ENCODE peak calls at places on chromosomes 16 and 17, in five cellular contexts. One of them, this sample, is unnamed.

GRCh38 chr16:23434380-23434779 is 18.6 kb downstream of the COG7 start:
- DNase-seq in heart left ventricle: no peak
- DNase-seq in cardiac muscle cell: peak
- DNase-seq in aorta: no peak
- DNase-seq in naive thymus-derived CD4-positive, alpha-beta T cell: peak
- DNase-seq in this sample: peak

GRCh38 chr17:70552230-70552981 is 383.1 kb downstream of the KCNJ2 start:
- DNase-seq in naive thymus-derived CD4-positive, alpha-beta T cell: no peak
- DNase-seq in cardiac muscle cell: peak
- DNase-seq in heart left ventricle: no peak
- DNase-seq in aorta: no peak
- DNase-seq in this sample: peak

GRCh38 chr17:64103751-64104364 is 26.1 kb downstream of the ERN1 start:
- DNase-seq in naive thymus-derived CD4-positive, alpha-beta T cell: no peak
- DNase-seq in aorta: no peak
- DNase-seq in heart left ventricle: no peak
- DNase-seq in cardiac muscle cell: no peak
- DNase-seq in this sample: peak

GRCh38 chr16:54792811-54793210 is 137.9 kb upstream of the IRX5 start:
- DNase-seq in cardiac muscle cell: no peak
- DNase-seq in aorta: no peak
- DNase-seq in heart left ventricle: no peak
- DNase-seq in naive thymus-derived CD4-positive, alpha-beta T cell: no peak
- DNase-seq in this sample: no peak

GRCh38 chr16:6483634-6484033 is 849.0 kb upstream of the RBFOX1 start:
- DNase-seq in aorta: no peak
- DNase-seq in heart left ventricle: no peak
- DNase-seq in cardiac muscle cell: peak
- DNase-seq in naive thymus-derived CD4-positive, alpha-beta T cell: no peak
- DNase-seq in this sample: no peak

GRCh38 chr17:34306466-34306865 is 12.8 kb upstream of the CCL8 start:
- DNase-seq in aorta: no peak
- DNase-seq in cardiac muscle cell: peak
- DNase-seq in heart left ventricle: no peak
- DNase-seq in naive thymus-derived CD4-positive, alpha-beta T cell: no peak
- DNase-seq in this sample: no peak

GRCh38 chr17:78806451-78806850 is 24.4 kb upstream of the CYTH1 start:
- DNase-seq in naive thymus-derived CD4-positive, alpha-beta T cell: no peak
- DNase-seq in cardiac muscle cell: no peak
- DNase-seq in heart left ventricle: no peak
- DNase-seq in aorta: peak
- DNase-seq in this sample: no peak

GRCh38 chr16:53429221-53429943 is 4.9 kb upstream of the RBL2 start:
- DNase-seq in naive thymus-derived CD4-positive, alpha-beta T cell: no peak
- DNase-seq in cardiac muscle cell: no peak
- DNase-seq in heart left ventricle: no peak
- DNase-seq in aorta: no peak
- DNase-seq in this sample: no peak

GRCh38 chr17:64736804-64737492 is 74.8 kb upstream of the SMURF2 start:
- DNase-seq in heart left ventricle: no peak
- DNase-seq in cardiac muscle cell: no peak
- DNase-seq in aorta: no peak
- DNase-seq in naive thymus-derived CD4-positive, alpha-beta T cell: no peak
- DNase-seq in this sample: no peak

GRCh38 chr17:77786740-77787505 is 171.6 kb upstream of the TNRC6C start:
- DNase-seq in heart left ventricle: peak
- DNase-seq in naive thymus-derived CD4-positive, alpha-beta T cell: no peak
- DNase-seq in cardiac muscle cell: no peak
- DNase-seq in aorta: no peak
- DNase-seq in this sample: no peak

GRCh38 chr16:61128545-61129323 is 907.5 kb downstream of the CDH8 start:
- DNase-seq in aorta: no peak
- DNase-seq in heart left ventricle: no peak
- DNase-seq in naive thymus-derived CD4-positive, alpha-beta T cell: no peak
- DNase-seq in cardiac muscle cell: no peak
- DNase-seq in this sample: no peak

GRCh38 chr17:77704048-77704815 is 254.3 kb upstream of the TNRC6C start:
- DNase-seq in aorta: no peak
- DNase-seq in heart left ventricle: no peak
- DNase-seq in cardiac muscle cell: no peak
- DNase-seq in naive thymus-derived CD4-positive, alpha-beta T cell: no peak
- DNase-seq in this sample: no peak

GRCh38 chr17:15659663-15660062 is 24.4 kb downstream of the TRIM16 start:
- DNase-seq in heart left ventricle: peak
- DNase-seq in naive thymus-derived CD4-positive, alpha-beta T cell: no peak
- DNase-seq in cardiac muscle cell: peak
- DNase-seq in aorta: no peak
- DNase-seq in this sample: no peak

GRCh38 chr17:75853410-75853809 is 1.7 kb downstream of the WBP2 start:
- DNase-seq in cardiac muscle cell: no peak
- DNase-seq in aorta: no peak
- DNase-seq in heart left ventricle: no peak
- DNase-seq in naive thymus-derived CD4-positive, alpha-beta T cell: no peak
- DNase-seq in this sample: no peak

GRCh38 chr16:24217456-24217855 is 38.7 kb upstream of the CACNG3 start:
- DNase-seq in aorta: no peak
- DNase-seq in naive thymus-derived CD4-positive, alpha-beta T cell: no peak
- DNase-seq in cardiac muscle cell: no peak
- DNase-seq in heart left ventricle: no peak
- DNase-seq in this sample: no peak

GRCh38 chr16:74291577-74292208 is 4.9 kb upstream of the PSMD7 start:
- DNase-seq in cardiac muscle cell: no peak
- DNase-seq in naive thymus-derived CD4-positive, alpha-beta T cell: no peak
- DNase-seq in heart left ventricle: no peak
- DNase-seq in aorta: no peak
- DNase-seq in this sample: no peak

GRCh38 chr17:35372846-35373531 is 432 bp downstream of the SLFN11 start:
- DNase-seq in cardiac muscle cell: no peak
- DNase-seq in heart left ventricle: peak
- DNase-seq in naive thymus-derived CD4-positive, alpha-beta T cell: no peak
- DNase-seq in aorta: no peak
- DNase-seq in this sample: no peak

GRCh38 chr16:4883501-4883900 is 36.2 kb downstream of the UBN1 start:
- DNase-seq in naive thymus-derived CD4-positive, alpha-beta T cell: no peak
- DNase-seq in heart left ventricle: no peak
- DNase-seq in cardiac muscle cell: no peak
- DNase-seq in aorta: no peak
- DNase-seq in this sample: no peak

GRCh38 chr17:47778184-47778635 is 43.4 kb downstream of the OSBPL7 start:
- DNase-seq in naive thymus-derived CD4-positive, alpha-beta T cell: no peak
- DNase-seq in aorta: no peak
- DNase-seq in heart left ventricle: no peak
- DNase-seq in cardiac muscle cell: no peak
- DNase-seq in this sample: no peak

GRCh38 chr16:56758930-56759329 is 29.0 kb downstream of the NUP93 start:
- DNase-seq in aorta: no peak
- DNase-seq in cardiac muscle cell: no peak
- DNase-seq in naive thymus-derived CD4-positive, alpha-beta T cell: no peak
- DNase-seq in heart left ventricle: no peak
- DNase-seq in this sample: no peak

GRCh38 chr17:76982408-76983074 is 114.3 kb downstream of the MGAT5B start:
- DNase-seq in aorta: no peak
- DNase-seq in heart left ventricle: no peak
- DNase-seq in cardiac muscle cell: no peak
- DNase-seq in naive thymus-derived CD4-positive, alpha-beta T cell: no peak
- DNase-seq in this sample: no peak

GRCh38 chr16:69706256-69706974 is 19.9 kb downstream of the NQO1 start:
- DNase-seq in aorta: no peak
- DNase-seq in heart left ventricle: no peak
- DNase-seq in naive thymus-derived CD4-positive, alpha-beta T cell: no peak
- DNase-seq in cardiac muscle cell: no peak
- DNase-seq in this sample: no peak

GRCh38 chr17:80761421-80761871 is 216.8 kb downstream of the RPTOR start:
- DNase-seq in heart left ventricle: no peak
- DNase-seq in cardiac muscle cell: no peak
- DNase-seq in aorta: no peak
- DNase-seq in naive thymus-derived CD4-positive, alpha-beta T cell: no peak
- DNase-seq in this sample: no peak

GRCh38 chr16:23072769-23073549 is 76.3 kb downstream of the USP31 start:
- DNase-seq in aorta: no peak
- DNase-seq in naive thymus-derived CD4-positive, alpha-beta T cell: no peak
- DNase-seq in cardiac muscle cell: no peak
- DNase-seq in heart left ventricle: no peak
- DNase-seq in this sample: no peak

DNA sequence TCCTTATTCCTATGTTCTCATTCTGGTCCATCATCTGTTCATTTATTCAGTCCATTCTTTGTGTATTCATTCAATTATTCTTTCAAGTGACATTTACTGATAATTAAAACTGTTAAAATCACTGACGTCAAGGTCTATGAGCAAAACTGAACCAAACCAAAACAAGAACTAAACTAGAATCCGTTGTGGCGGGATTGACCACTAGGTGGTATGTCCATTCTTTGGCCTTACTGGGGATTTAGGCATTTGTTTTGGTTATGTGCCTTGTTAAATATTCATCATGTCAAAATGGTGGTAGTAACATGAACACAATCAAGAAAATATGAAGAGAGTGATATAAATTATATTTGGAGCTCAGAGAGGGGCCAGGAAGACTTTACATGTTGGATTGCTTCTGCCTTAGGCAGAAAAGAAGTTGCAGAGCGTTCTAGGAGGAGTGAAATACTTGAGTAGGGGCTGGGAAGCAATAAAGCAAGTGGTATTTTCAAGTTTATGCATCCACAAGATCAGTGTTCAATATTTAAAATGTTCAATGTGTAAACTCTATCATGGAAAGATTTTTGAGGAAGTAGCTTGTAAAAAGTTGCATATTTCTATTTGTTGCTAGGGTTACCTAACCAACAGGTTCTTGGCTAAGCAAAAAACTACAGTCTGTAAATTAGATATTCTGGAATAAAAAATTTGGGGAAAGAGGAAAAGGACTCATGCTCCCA is 129.0 kb downstream of the CDH13 start:
- DNase-seq in naive thymus-derived CD4-positive, alpha-beta T cell: no peak
- DNase-seq in heart left ventricle: no peak
- DNase-seq in cardiac muscle cell: peak
- DNase-seq in aorta: no peak
- DNase-seq in this sample: no peak
- H3K27ac ChIP-seq in naive thymus-derived CD4-positive, alpha-beta T cell: no peak
- H3K27ac ChIP-seq in heart left ventricle: peak
- H3K27ac ChIP-seq in cardiac muscle cell: no peak
- H3K27ac ChIP-seq in aorta: peak
- H3K27ac ChIP-seq in this sample: no peak

GRCh38 chr17:58643147-58643546 is 48.7 kb downstream of the TEX14 start:
- DNase-seq in naive thymus-derived CD4-positive, alpha-beta T cell: no peak
- DNase-seq in heart left ventricle: no peak
- DNase-seq in aorta: no peak
- DNase-seq in cardiac muscle cell: no peak
- DNase-seq in this sample: no peak
- H3K27ac ChIP-seq in naive thymus-derived CD4-positive, alpha-beta T cell: no peak
- H3K27ac ChIP-seq in heart left ventricle: no peak
- H3K27ac ChIP-seq in aorta: no peak
- H3K27ac ChIP-seq in cardiac muscle cell: no peak
- H3K27ac ChIP-seq in this sample: no peak

GRCh38 chr17:17795946-17796786 is 40.6 kb downstream of the SREBF1 start:
- DNase-seq in cardiac muscle cell: no peak
- DNase-seq in heart left ventricle: no peak
- DNase-seq in naive thymus-derived CD4-positive, alpha-beta T cell: no peak
- DNase-seq in aorta: no peak
- DNase-seq in this sample: no peak

GRCh38 chr17:17793378-17794214 is 43.2 kb downstream of the SREBF1 start:
- DNase-seq in heart left ventricle: peak
- DNase-seq in cardiac muscle cell: no peak
- DNase-seq in aorta: no peak
- DNase-seq in naive thymus-derived CD4-positive, alpha-beta T cell: no peak
- DNase-seq in this sample: no peak

GRCh38 chr17:17795296-17795695 is 41.5 kb downstream of the SREBF1 start:
- DNase-seq in aorta: no peak
- DNase-seq in heart left ventricle: no peak
- DNase-seq in cardiac muscle cell: no peak
- DNase-seq in naive thymus-derived CD4-positive, alpha-beta T cell: no peak
- DNase-seq in this sample: no peak

GRCh38 chr17:17792551-17793377 is 44.0 kb downstream of the SREBF1 start:
- DNase-seq in heart left ventricle: peak
- DNase-seq in aorta: no peak
- DNase-seq in naive thymus-derived CD4-positive, alpha-beta T cell: no peak
- DNase-seq in cardiac muscle cell: no peak
- DNase-seq in this sample: no peak

DNA sequence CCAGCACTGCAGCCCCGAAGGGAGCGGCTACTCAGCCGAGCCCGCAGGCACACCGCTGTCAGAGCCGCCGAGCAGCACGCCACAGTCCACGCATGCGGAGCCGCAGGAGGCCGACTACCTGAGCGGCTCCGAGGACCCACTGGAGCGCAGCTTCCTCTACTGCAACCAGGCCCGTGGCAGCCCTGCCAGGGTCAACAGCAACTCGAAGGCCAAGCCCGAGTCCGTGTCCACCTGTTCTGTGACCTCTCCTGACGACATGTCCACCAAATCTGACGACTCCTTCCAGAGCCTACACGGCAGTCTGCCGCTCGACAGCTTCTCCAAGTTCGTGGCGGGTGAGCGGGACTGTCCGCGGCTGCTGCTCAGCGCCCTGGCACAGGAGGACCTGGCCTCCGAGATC is 42.4 kb downstream of the SREBF1 start:
- DNase-seq in cardiac muscle cell: no peak
- DNase-seq in naive thymus-derived CD4-positive, alpha-beta T cell: no peak
- DNase-seq in heart left ventricle: no peak
- DNase-seq in aorta: no peak
- DNase-seq in this sample: no peak
- H3K27ac ChIP-seq in cardiac muscle cell: no peak
- H3K27ac ChIP-seq in naive thymus-derived CD4-positive, alpha-beta T cell: no peak
- H3K27ac ChIP-seq in heart left ventricle: no peak
- H3K27ac ChIP-seq in aorta: no peak
- H3K27ac ChIP-seq in this sample: no peak

GRCh38 chr16:85524365-85524629 is 88.8 kb upstream of the GSE1 start:
- DNase-seq in aorta: no peak
- DNase-seq in naive thymus-derived CD4-positive, alpha-beta T cell: no peak
- DNase-seq in heart left ventricle: no peak
- DNase-seq in cardiac muscle cell: no peak
- DNase-seq in this sample: no peak
- H3K27ac ChIP-seq in aorta: no peak
- H3K27ac ChIP-seq in naive thymus-derived CD4-positive, alpha-beta T cell: no peak
- H3K27ac ChIP-seq in heart left ventricle: no peak
- H3K27ac ChIP-seq in cardiac muscle cell: no peak
- H3K27ac ChIP-seq in this sample: no peak

DNA sequence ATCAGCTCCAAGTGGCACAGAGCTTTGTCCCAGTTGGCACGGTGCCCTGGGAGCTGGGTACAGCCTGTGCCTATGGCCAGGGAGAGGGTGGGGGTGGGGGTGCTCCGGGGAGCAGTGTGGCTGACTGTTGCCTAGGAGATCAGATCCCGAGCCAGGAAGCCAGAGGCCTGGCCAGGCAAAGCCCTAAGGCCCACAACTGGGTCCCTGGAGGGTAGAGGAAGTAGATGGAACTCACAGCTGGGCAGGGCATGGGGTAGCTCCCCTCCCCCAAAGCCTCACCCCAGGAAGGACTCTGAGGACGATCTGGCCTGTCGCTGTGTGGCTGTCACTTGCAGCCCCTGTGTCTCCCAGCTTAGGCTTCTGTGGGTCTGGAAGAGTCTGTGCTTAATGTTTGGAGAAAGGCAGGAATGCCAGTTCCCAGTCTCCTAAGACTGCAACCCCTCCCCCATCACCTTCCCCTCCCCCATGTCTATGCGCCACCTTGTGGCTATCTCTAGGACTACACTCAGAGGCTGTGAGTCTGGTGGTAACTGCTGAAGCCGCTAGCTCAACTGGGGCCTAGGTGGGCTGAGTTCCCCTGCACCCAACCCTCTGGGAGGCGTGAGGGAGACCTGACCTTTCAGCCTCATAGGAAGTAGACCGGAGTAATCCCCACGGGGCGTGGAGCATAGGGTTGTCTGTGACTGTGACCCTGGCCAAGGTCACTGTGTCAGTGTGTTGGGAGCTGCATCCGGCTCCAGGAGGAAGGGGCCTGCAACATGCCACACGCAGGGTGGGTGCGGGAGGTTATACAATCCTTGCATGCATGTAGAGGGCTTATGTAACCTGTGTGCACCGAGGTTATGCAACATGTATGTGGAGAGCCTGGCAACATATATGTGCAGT is 12.7 kb downstream of the THRA start:
- DNase-seq in aorta: peak
- DNase-seq in cardiac muscle cell: peak
- DNase-seq in heart left ventricle: peak
- DNase-seq in naive thymus-derived CD4-positive, alpha-beta T cell: peak
- DNase-seq in this sample: no peak
- H3K27ac ChIP-seq in aorta: no peak
- H3K27ac ChIP-seq in cardiac muscle cell: peak
- H3K27ac ChIP-seq in heart left ventricle: peak
- H3K27ac ChIP-seq in naive thymus-derived CD4-positive, alpha-beta T cell: peak
- H3K27ac ChIP-seq in this sample: no peak

This sample was measured in GM12878.